ENCODE peak calls at places on chromosomes 2 and 18, in seven cellular contexts. R is T-helper 1 cell, U is RCC 7860, O is NCI-H187 treated with DMSO at 0.1 percent for 48 hours, Z is IMR-90, B is T1000, Y is GOT3. L is an unnamed sample.
A peak's percentile ranks its signal among the peaks of the same experiment; 100 is the strongest.

GRCh38 chr18:23588836-23589560 is 2.7 kb upstream of the NPC1 start:
- DNase-seq in R (no peak), U (peak; percentile 67), O (no peak), Z (no peak), B (peak; percentile 13), Y (no peak), L (no peak)

GRCh38 chr2:100993294-100993693 is 8.8 kb upstream of the RPL31 start:
- DNase-seq in R (no peak), U (no peak), O (no peak), Z (no peak), B (no peak), Y (no peak), L (no peak)

GRCh38 chr2:133173224-133173623 is 395.0 kb downstream of the NCKAP5 start:
- DNase-seq in R (no peak), U (no peak), O (no peak), Z (no peak), B (no peak), Y (no peak), L (no peak)

GRCh38 chr2:160347269-160347863 is 146.2 kb downstream of the RBMS1 start:
- DNase-seq in R (no peak), U (no peak), O (no peak), Z (peak; percentile 46), B (no peak), Y (no peak), L (no peak)

GRCh38 chr18:74496508-74497307 is 545 bp downstream of the CNDP2 start:
- DNase-seq in R (no peak), U (peak; percentile 26), O (no peak), Z (peak; percentile 42), B (peak; percentile 57), Y (no peak), L (no peak)

GRCh38 chr2:102463160-102463559 is 9.9 kb upstream of the SLC9A4 start:
- DNase-seq in R (no peak), U (no peak), O (no peak), Z (no peak), B (no peak), Y (no peak), L (no peak)

GRCh38 chr2:202774104-202774503 is 97.5 kb downstream of the ICA1L start:
- DNase-seq in R (no peak), U (no peak), O (no peak), Z (no peak), B (no peak), Y (no peak), L (no peak)

GRCh38 chr2:207655000-207655399 is 29.8 kb upstream of the METTL21A start:
- DNase-seq in R (no peak), U (no peak), O (no peak), Z (no peak), B (no peak), Y (no peak), L (no peak)

GRCh38 chr2:38248246-38248645 is 128.8 kb downstream of the ATL2 start:
- DNase-seq in R (no peak), U (no peak), O (no peak), Z (no peak), B (no peak), Y (no peak), L (no peak)

GRCh38 chr18:73669299-73669698 is 478.3 kb downstream of the FBXO15 start:
- DNase-seq in R (no peak), U (no peak), O (no peak), Z (peak; percentile 86), B (no peak), Y (no peak), L (no peak)

GRCh38 chr2:105117565-105117964 is 79.7 kb downstream of the MRPS9 start:
- DNase-seq in R (no peak), U (no peak), O (no peak), Z (peak; percentile 3), B (no peak), Y (no peak), L (no peak)

GRCh38 chr2:121255363-121255762 is 29.6 kb downstream of the TFCP2L1 start:
- DNase-seq in R (no peak), U (no peak), O (peak; percentile 12), Z (no peak), B (no peak), Y (no peak), L (no peak)

GRCh38 chr2:57440437-57440836 is 606.2 kb upstream of the VRK2 start:
- DNase-seq in R (no peak), U (no peak), O (no peak), Z (no peak), B (no peak), Y (no peak), L (no peak)

GRCh38 chr2:229235136-229235914 is 35.8 kb downstream of the PID1 start:
- DNase-seq in R (no peak), U (no peak), O (no peak), Z (peak; percentile 1), B (no peak), Y (no peak), L (no peak)

GRCh38 chr18:47968721-47969120 is 38.3 kb upstream of the SMAD2 start:
- DNase-seq in R (no peak), U (peak; percentile 8), O (no peak), Z (no peak), B (no peak), Y (no peak), L (no peak)

GRCh38 chr2:62197017-62197586 is 1.2 kb downstream of the B3GNT2 start:
- DNase-seq in R (no peak), U (no peak), O (no peak), Z (no peak), B (no peak), Y (no peak), L (no peak)

GRCh38 chr2:241217320-241218031 is 29.0 kb downstream of the ANO7 start:
- DNase-seq in R (no peak), U (peak; percentile 43), O (no peak), Z (peak; percentile 72), B (no peak), Y (peak; percentile 40), L (peak; percentile 24)

GRCh38 chr2:37827911-37828411 is 97.1 kb upstream of the RMDN2 start:
- DNase-seq in R (no peak), U (peak; percentile 91), O (no peak), Z (peak; percentile 89), B (peak; percentile 44), Y (peak; percentile 19), L (no peak)